ENCODE peak calls at places on chromosomes 5 and 9, in five cellular contexts. J, I, B, L and O are unnamed samples.

GRCh38 chr9:100324594-100325200 is 28.0 kb downstream of the TEX10 start:
- DNase-seq in J (peak; percentile 12), I (peak; percentile 24), B (peak; percentile 15), L (no peak), O (no peak)

GRCh38 chr5:178090856-178091255 is 22.5 kb upstream of the N4BP3 start:
- DNase-seq in J (no peak), I (no peak), B (no peak), L (no peak), O (no peak)

GRCh38 chr9:38333047-38333446 is 59.5 kb upstream of the ALDH1B1 start:
- DNase-seq in J (no peak), I (no peak), B (no peak), L (no peak), O (no peak)

GRCh38 chr9:82987790-82988189 is 75.2 kb downstream of the RASEF start:
- DNase-seq in J (no peak), I (no peak), B (no peak), L (no peak), O (no peak)

GRCh38 chr5:69416180-69416579 is 1.3 kb downstream of the MARVELD2 start:
- DNase-seq in J (no peak), I (no peak), B (no peak), L (no peak), O (no peak)

GRCh38 chr9:81468084-81468595 is 221.2 kb downstream of the TLE1 start:
- DNase-seq in J (no peak), I (no peak), B (no peak), L (no peak), O (no peak)

GRCh38 chr9:76733096-76733495 is 31.1 kb upstream of the PCA3 start:
- DNase-seq in J (no peak), I (no peak), B (no peak), L (no peak), O (no peak)

GRCh38 chr9:124285903-124286291 is 28.1 kb downstream of the NEK6 start:
- DNase-seq in J (no peak), I (peak; percentile 91), B (peak; percentile 97), L (peak; percentile 93), O (peak; percentile 73)

GRCh38 chr9:93133641-93134017 is 422 bp downstream of the NINJ1 start:
- DNase-seq in J (peak; percentile 68), I (peak; percentile 56), B (peak; percentile 66), L (no peak), O (peak; percentile 81)

GRCh38 chr9:78898239-78898638 is 601.3 kb downstream of the PSAT1 start:
- DNase-seq in J (no peak), I (no peak), B (no peak), L (no peak), O (no peak)

GRCh38 chr9:124010665-124011321 is 775 bp upstream of the LHX2 start:
- DNase-seq in J (peak; percentile 30), I (no peak), B (no peak), L (no peak), O (no peak)

GRCh38 chr9:76664120-76664519 is 100.1 kb upstream of the PCA3 start:
- DNase-seq in J (no peak), I (no peak), B (no peak), L (no peak), O (no peak)

GRCh38 chr5:171422902-171423663 is 3.6 kb downstream of the FGF18 start:
- DNase-seq in J (no peak), I (no peak), B (no peak), L (no peak), O (no peak)

GRCh38 chr5:175216991-175217390 is 227.0 kb downstream of the DRD1 start:
- DNase-seq in J (no peak), I (no peak), B (no peak), L (no peak), O (no peak)

GRCh38 chr9:109852561-109852960 is 72.6 kb downstream of the PALM2AKAP2 start:
- DNase-seq in J (no peak), I (no peak), B (no peak), L (no peak), O (no peak)

GRCh38 chr5:174567506-174568141 is 156.8 kb upstream of the MSX2 start:
- DNase-seq in J (no peak), I (no peak), B (no peak), L (no peak), O (no peak)

GRCh38 chr5:156934450-156935211 is 28.4 kb downstream of the TIMD4 start:
- DNase-seq in J (peak; percentile 8), I (no peak), B (no peak), L (no peak), O (no peak)

GRCh38 chr9:126705311-126705766 is 91.6 kb downstream of the LMX1B start:
- DNase-seq in J (peak; percentile 84), I (no peak), B (no peak), L (no peak), O (peak; percentile 68)

GRCh38 chr5:133321833-133322420 is 270.1 kb downstream of the HSPA4 start:
- DNase-seq in J (no peak), I (no peak), B (no peak), L (no peak), O (no peak)

GRCh38 chr9:13942695-13943094 is 371.2 kb downstream of the NFIB start:
- DNase-seq in J (peak; percentile 36), I (peak; percentile 95), B (peak; percentile 79), L (peak; percentile 83), O (no peak)

GRCh38 chr5:146667633-146668032 is 151.6 kb upstream of the GPR151 start:
- DNase-seq in J (no peak), I (peak; percentile 11), B (no peak), L (peak; percentile 41), O (no peak)

GRCh38 chr9:87223397-87224246 is 274.0 kb upstream of the DAPK1 start:
- DNase-seq in J (no peak), I (no peak), B (no peak), L (no peak), O (no peak)

GRCh38 chr5:149345892-149346222 is 558 bp downstream of the GRPEL2 start:
- DNase-seq in J (no peak), I (no peak), B (no peak), L (no peak), O (no peak)

GRCh38 chr5:35838370-35839042 is 18.2 kb upstream of the IL7R start:
- DNase-seq in J (no peak), I (no peak), B (no peak), L (no peak), O (no peak)

GRCh38 chr9:113922160-113922559 is 46.1 kb downstream of the ZNF618 start:
- DNase-seq in J (no peak), I (no peak), B (no peak), L (no peak), O (no peak)

GRCh38 chr5:88666761-88667186 is 216.2 kb downstream of the MEF2C start:
- DNase-seq in J (no peak), I (no peak), B (no peak), L (no peak), O (no peak)

GRCh38 chr9:132169672-132170392 is 8.0 kb downstream of the NTNG2 start:
- DNase-seq in J (peak; percentile 58), I (no peak), B (peak; percentile 8), L (no peak), O (peak; percentile 48)

GRCh38 chr5:179142434-179143198 is 82.4 kb downstream of the ZNF354C start:
- DNase-seq in J (no peak), I (peak; percentile 23), B (peak; percentile 16), L (peak; percentile 44), O (no peak)

GRCh38 chr5:116482394-116482793 is 92.2 kb downstream of the SEMA6A start:
- DNase-seq in J (no peak), I (peak; percentile 54), B (no peak), L (no peak), O (no peak)

GRCh38 chr9:34035656-34036055 is 13.0 kb downstream of the UBAP2 start:
- DNase-seq in J (no peak), I (no peak), B (no peak), L (no peak), O (no peak)

GRCh38 chr9:79395691-79396558 is 175.8 kb upstream of the TLE4 start:
- DNase-seq in J (no peak), I (no peak), B (no peak), L (no peak), O (no peak)

GRCh38 chr5:113115061-113115460 is 138.5 kb downstream of the DCP2 start:
- DNase-seq in J (no peak), I (no peak), B (no peak), L (no peak), O (no peak)

GRCh38 chr5:150119421-150120061 is 33.2 kb upstream of the CSF1R start:
- DNase-seq in J (no peak), I (no peak), B (no peak), L (no peak), O (peak; percentile 8)

DNA sequence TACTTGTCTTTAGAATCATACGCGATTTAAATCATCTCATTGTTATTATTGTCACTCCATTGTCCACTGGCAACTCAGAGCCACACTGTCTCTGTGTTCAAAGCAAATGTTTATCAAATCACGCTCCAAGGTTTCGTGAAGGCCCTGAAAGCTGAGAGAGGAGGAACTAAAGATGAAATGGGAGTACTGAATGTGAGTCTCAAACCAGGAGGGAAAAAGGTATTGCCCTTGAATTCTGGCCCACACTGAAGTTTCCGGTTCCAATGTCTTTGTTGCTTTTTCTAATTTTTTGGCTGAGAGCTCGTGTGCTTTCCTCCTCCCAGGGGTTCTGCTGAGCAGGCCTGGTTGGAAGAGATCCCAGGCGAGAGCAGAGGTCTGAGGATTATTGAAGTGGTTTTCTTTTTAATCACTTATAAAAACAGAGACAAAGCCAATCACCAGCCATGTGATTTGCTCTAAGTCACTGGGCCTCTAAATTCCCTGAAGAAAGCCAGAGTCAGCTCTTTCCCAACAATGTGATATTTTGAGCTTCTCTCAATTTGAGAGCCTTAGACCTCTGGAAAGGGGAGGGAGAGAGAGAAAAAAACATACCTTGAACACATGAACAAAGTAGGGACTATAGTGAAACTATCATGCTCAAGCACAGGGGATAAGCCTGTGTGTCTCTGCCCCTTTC is 420.8 kb upstream of the GRAMD2B start:
- DNase-seq in J (no peak), I (peak; percentile 93), B (peak; percentile 44), L (peak; percentile 62), O (peak; percentile 83)
- H3K4me3 ChIP-seq in J (no peak overlapping the region), I (no peak overlapping the region), B (no peak overlapping the region), L (no peak overlapping the region), O (no peak overlapping the region)

DNA sequence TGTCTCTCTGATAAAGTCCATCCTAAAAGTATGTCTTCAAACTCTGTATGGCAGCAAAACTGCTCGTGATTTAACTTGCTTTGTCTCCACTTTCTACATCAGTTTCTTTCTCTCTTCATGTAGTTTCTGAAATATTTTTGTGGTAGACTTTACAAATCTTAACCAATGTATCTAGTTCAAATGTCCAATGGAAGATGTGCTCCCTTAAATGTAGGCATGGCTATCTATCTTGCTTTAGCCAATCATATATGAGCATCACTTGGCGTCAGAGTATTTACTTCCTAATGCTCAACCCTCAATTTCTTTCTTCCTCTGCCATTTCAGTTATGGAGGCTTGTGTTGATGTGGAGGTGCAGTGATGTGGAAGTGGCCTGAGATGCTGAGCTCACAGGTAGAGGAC is 206.1 kb upstream of the ZNF608 start:
- DNase-seq in J (no peak), I (no peak), B (no peak), L (no peak), O (no peak)
- H3K4me3 ChIP-seq in J (no peak overlapping the region), I (no peak overlapping the region), B (no peak overlapping the region), L (no peak overlapping the region), O (no peak overlapping the region)

GRCh38 chr5:54867310-54867944 is 118.0 kb downstream of the ESM1 start:
- DNase-seq in J (peak; percentile 41), I (peak; percentile 17), B (no peak), L (no peak), O (no peak)
- H3K4me3 ChIP-seq in J (no peak overlapping the region), I (no peak overlapping the region), B (no peak overlapping the region), L (no peak overlapping the region), O (peak overlapping the region; percentile 31)

DNA sequence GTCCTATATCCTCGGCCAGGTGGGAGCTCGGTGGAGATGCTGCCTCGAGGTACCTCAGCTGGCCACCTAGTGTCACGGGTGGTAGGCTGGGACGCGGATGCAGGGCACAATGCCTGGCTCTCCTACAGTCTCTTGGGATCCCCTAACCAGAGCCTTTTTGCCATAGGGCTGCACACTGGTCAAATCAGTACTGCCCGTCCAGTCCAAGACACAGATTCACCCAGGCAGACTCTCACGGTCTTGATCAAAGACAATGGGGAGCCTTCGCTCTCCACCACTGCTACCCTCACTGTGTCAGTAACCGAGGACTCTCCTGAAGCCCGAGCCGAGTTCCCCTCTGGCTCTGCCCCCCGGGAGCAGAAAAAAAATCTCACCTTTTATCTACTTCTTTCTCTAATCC is 2.0 kb downstream of the PCDHGC3 start:
- DNase-seq in J (no peak), I (no peak), B (no peak), L (no peak), O (no peak)
- H3K4me3 ChIP-seq in J (no peak overlapping the region), I (peak overlapping the region; percentile 73), B (peak overlapping the region; percentile 82), L (peak overlapping the region; percentile 53), O (peak overlapping the region; percentile 71)